ENCODE peak calls at places on chromosomes 12 and 14, in eight cellular contexts. E is GF-D8; T is left ventricle myocardium inferior; J is Caco-2; B is SK-N-MC; L is CD4-positive, alpha-beta memory T cell; O is A549; U is GM04503. M is an unnamed sample.

GRCh38 chr12:42926232-42926631 is 336.7 kb upstream of the PRICKLE1 start:
- DNase-seq in E (no peak), T (no peak), J (no peak), B (no peak), L (no peak), O (no peak), U (no peak), M (no peak)

GRCh38 chr12:131830335-131831020 is 2.3 kb downstream of the MMP17 start:
- DNase-seq in E (peak), T (peak), J (peak), B (no peak), L (peak), O (peak), U (no peak), M (peak)

GRCh38 chr12:19978193-19978592 is 390.1 kb upstream of the PDE3A start:
- DNase-seq in E (no peak), T (no peak), J (no peak), B (no peak), L (no peak), O (peak), U (peak), M (no peak)

GRCh38 chr14:27078176-27078575 is 480.3 kb upstream of the NOVA1 start:
- DNase-seq in E (no peak), T (no peak), J (no peak), B (no peak), L (no peak), O (no peak), U (no peak), M (no peak)

GRCh38 chr14:73764881-73765280 is 50.7 kb upstream of the PNMA1 start:
- DNase-seq in E (peak), T (peak), J (no peak), B (no peak), L (no peak), O (no peak), U (no peak), M (peak)

GRCh38 chr14:100692859-100693558 is 33.7 kb upstream of the DLK1 start:
- DNase-seq in E (no peak), T (no peak), J (no peak), B (no peak), L (no peak), O (peak), U (peak), M (no peak)

GRCh38 chr12:89080797-89081470 is 271.4 kb downstream of the DUSP6 start:
- DNase-seq in E (no peak), T (no peak), J (no peak), B (no peak), L (no peak), O (no peak), U (no peak), M (no peak)

GRCh38 chr12:3313655-3314305 is 177.2 kb upstream of the PRMT8 start:
- DNase-seq in E (no peak), T (no peak), J (peak), B (no peak), L (peak), O (peak), U (no peak), M (no peak)

GRCh38 chr12:27838543-27838942 is 58.5 kb upstream of the MANSC4 start:
- DNase-seq in E (no peak), T (no peak), J (no peak), B (no peak), L (no peak), O (no peak), U (no peak), M (no peak)

GRCh38 chr12:53505555-53506449 is 1.5 kb downstream of the NPFF start:
- DNase-seq in E (no peak), T (no peak), J (no peak), B (no peak), L (no peak), O (no peak), U (no peak), M (no peak)

GRCh38 chr12:52402377-52402776 is 3.8 kb downstream of the KRT82 start:
- DNase-seq in E (no peak), T (no peak), J (no peak), B (no peak), L (no peak), O (no peak), U (no peak), M (no peak)

GRCh38 chr14:101445278-101445677 is 116.0 kb upstream of the DIO3 start:
- DNase-seq in E (no peak), T (no peak), J (no peak), B (no peak), L (no peak), O (no peak), U (no peak), M (no peak)

GRCh38 chr14:41586237-41586636 is 20.4 kb upstream of the LRFN5 start:
- DNase-seq in E (no peak), T (no peak), J (no peak), B (no peak), L (no peak), O (no peak), U (no peak), M (no peak)

GRCh38 chr12:124391340-124392261 is 96.7 kb downstream of the RFLNA start:
- DNase-seq in E (peak), T (peak), J (no peak), B (no peak), L (peak), O (peak), U (no peak), M (peak)

GRCh38 chr14:68403191-68403781 is 389.6 kb downstream of the ZFP36L1 start:
- DNase-seq in E (no peak), T (no peak), J (no peak), B (no peak), L (no peak), O (no peak), U (no peak), M (no peak)

GRCh38 chr12:31578632-31579031 is 12.3 kb downstream of the DENND5B start:
- DNase-seq in E (no peak), T (no peak), J (no peak), B (no peak), L (no peak), O (no peak), U (peak), M (no peak)

GRCh38 chr12:31618228-31619025 is 27.5 kb upstream of the DENND5B start:
- DNase-seq in E (no peak), T (no peak), J (peak), B (no peak), L (no peak), O (no peak), U (no peak), M (no peak)

GRCh38 chr12:71536939-71537622 is 97.5 kb downstream of the LGR5 start:
- DNase-seq in E (no peak), T (no peak), J (peak), B (no peak), L (no peak), O (no peak), U (no peak), M (no peak)

GRCh38 chr14:35878272-35879140 is 52.4 kb downstream of the BRMS1L start:
- DNase-seq in E (no peak), T (no peak), J (no peak), B (no peak), L (no peak), O (peak), U (peak), M (peak)

GRCh38 chr14:67851785-67852410 is 32.3 kb downstream of the RAD51B start:
- DNase-seq in E (no peak), T (no peak), J (no peak), B (no peak), L (no peak), O (no peak), U (no peak), M (no peak)

GRCh38 chr14:53055003-53055402 is 98.1 kb downstream of the DDHD1 start:
- DNase-seq in E (no peak), T (no peak), J (peak), B (peak), L (peak), O (peak), U (no peak), M (no peak)

GRCh38 chr14:66959437-66960050 is 229.7 kb upstream of the GARIN2 start:
- DNase-seq in E (no peak), T (no peak), J (no peak), B (no peak), L (no peak), O (no peak), U (no peak), M (no peak)

GRCh38 chr12:42180990-42181611 is 36.4 kb upstream of the GXYLT1 start:
- DNase-seq in E (peak), T (no peak), J (no peak), B (peak), L (no peak), O (no peak), U (no peak), M (no peak)

GRCh38 chr12:22539055-22539454 is 5.3 kb downstream of the C2CD5 start:
- DNase-seq in E (peak), T (no peak), J (no peak), B (no peak), L (no peak), O (no peak), U (no peak), M (no peak)

GRCh38 chr12:71216725-71217579 is 59.2 kb upstream of the TSPAN8 start:
- DNase-seq in E (no peak), T (no peak), J (peak), B (no peak), L (no peak), O (peak), U (no peak), M (peak)

GRCh38 chr12:119202121-119202527 is 23.4 kb downstream of the HSPB8 start:
- DNase-seq in E (no peak), T (no peak), J (no peak), B (no peak), L (no peak), O (no peak), U (no peak), M (no peak)

GRCh38 chr14:41830679-41831078 is 224.0 kb downstream of the LRFN5 start:
- DNase-seq in E (no peak), T (no peak), J (peak), B (no peak), L (no peak), O (no peak), U (no peak), M (no peak)

GRCh38 chr14:28769358-28769757 is 2.8 kb downstream of the FOXG1 start:
- DNase-seq in E (no peak), T (no peak), J (no peak), B (no peak), L (no peak), O (no peak), U (no peak), M (no peak)

GRCh38 chr14:93331375-93332031 is 1.3 kb downstream of the BTBD7 start:
- DNase-seq in E (no peak), T (peak), J (no peak), B (no peak), L (no peak), O (no peak), U (no peak), M (no peak)

GRCh38 chr12:4506870-4507269 is 31.8 kb upstream of the RAD51AP1 start:
- DNase-seq in E (peak), T (no peak), J (no peak), B (no peak), L (peak), O (no peak), U (no peak), M (no peak)

GRCh38 chr14:74562515-74563232 is 49.4 kb downstream of the LTBP2 start:
- DNase-seq in E (no peak), T (no peak), J (peak), B (no peak), L (no peak), O (peak), U (no peak), M (no peak)

GRCh38 chr14:22432348-22432976 is 156.6 kb downstream of the DAD1 start:
- DNase-seq in E (peak), T (no peak), J (no peak), B (peak), L (no peak), O (peak), U (peak), M (peak)

GRCh38 chr12:3685813-3686212 is 67.1 kb downstream of the CRACR2A start:
- DNase-seq in E (no peak), T (no peak), J (no peak), B (no peak), L (no peak), O (no peak), U (no peak), M (no peak)

GRCh38 chr12:19683178-19683927 is 244.1 kb downstream of the AEBP2 start:
- DNase-seq in E (no peak), T (no peak), J (no peak), B (no peak), L (no peak), O (peak), U (no peak), M (no peak)

GRCh38 chr12:43883748-43884147 is 47.9 kb downstream of the TMEM117 start:
- DNase-seq in E (no peak), T (no peak), J (no peak), B (no peak), L (no peak), O (no peak), U (no peak), M (no peak)

GRCh38 chr12:48441122-48441521 is 31.2 kb upstream of the ANP32D start:
- DNase-seq in E (no peak), T (no peak), J (peak), B (no peak), L (no peak), O (no peak), U (no peak), M (no peak)

M was measured in stomach.